ENCODE peak calls at places on chromosomes 5 and 9, in ten cellular contexts. V is astrocyte of the spinal cord; A is activated CD4-positive, alpha-beta T cell treated with anti-CD3 and anti-CD28 coated beads, Interleukin-2, amount 50 U/mL, for 1 hour; T is fibroblast of pulmonary artery; D is putamen; P is MCF 10A; Q is NCI-H2029 treated with DMSO at 0.1 percent for 48 hours; G is activated CD8-positive, alpha-beta memory T cell treated with anti-CD3 and anti-CD28 coated beads, Interleukin-2, amount 10 ng/mL, durations not matched to agents 7 days and 5 days; F is stimulated activated CD4-positive, alpha-beta T cell treated with anti-CD3 and anti-CD28 coated beads, Interleukin-2, amount 100 ng/mL, for 24 hours; R is hypothalamus. O is an unnamed sample.

GRCh38 chr5:31096238-31096865 is 97.1 kb upstream of the CDH6 start:
- DNase-seq in V (peak), A (no peak), T (peak), D (peak), P (peak), Q (no peak), G (no peak), F (no peak), R (no peak), O (no peak)

GRCh38 chr5:139733698-139734491 is 61.7 kb upstream of the PSD2 start:
- DNase-seq in V (no peak), A (no peak), T (no peak), D (peak), P (no peak), Q (no peak), G (no peak), F (no peak), R (peak), O (no peak)

GRCh38 chr5:175385691-175386360 is 58.2 kb downstream of the DRD1 start:
- DNase-seq in V (peak), A (no peak), T (no peak), D (no peak), P (peak), Q (peak), G (no peak), F (no peak), R (no peak), O (peak)

GRCh38 chr9:128091144-128091543 is 23.1 kb downstream of the SLC25A25 start:
- DNase-seq in V (peak), A (no peak), T (peak), D (peak), P (no peak), Q (peak), G (no peak), F (no peak), R (peak), O (no peak)

GRCh38 chr9:85212887-85213286 is 528.9 kb downstream of the AGTPBP1 start:
- DNase-seq in V (peak), A (no peak), T (peak), D (peak), P (peak), Q (no peak), G (no peak), F (no peak), R (no peak), O (no peak)

GRCh38 chr9:113152699-113153098 is 1.9 kb downstream of the SLC31A2 start:
- DNase-seq in V (no peak), A (no peak), T (no peak), D (no peak), P (peak), Q (no peak), G (no peak), F (no peak), R (no peak), O (no peak)

GRCh38 chr5:34866989-34867471 is 28.1 kb downstream of the TTC23L start:
- DNase-seq in V (no peak), A (no peak), T (no peak), D (no peak), P (no peak), Q (no peak), G (no peak), F (no peak), R (no peak), O (no peak)

GRCh38 chr5:37831821-37832524 is 7.9 kb downstream of the GDNF start:
- DNase-seq in V (no peak), A (no peak), T (no peak), D (no peak), P (no peak), Q (no peak), G (no peak), F (no peak), R (no peak), O (no peak)

GRCh38 chr9:135618866-135619598 is 20.3 kb downstream of the GLT6D1 start:
- DNase-seq in V (no peak), A (no peak), T (no peak), D (no peak), P (no peak), Q (no peak), G (no peak), F (no peak), R (no peak), O (no peak)

GRCh38 chr9:105290401-105290800 is 46.0 kb downstream of the SLC44A1 start:
- DNase-seq in V (no peak), A (no peak), T (peak), D (peak), P (peak), Q (no peak), G (no peak), F (no peak), R (no peak), O (no peak)

GRCh38 chr5:177537389-177538361 is 16.7 kb downstream of the FAM193B start:
- DNase-seq in V (peak), A (no peak), T (peak), D (no peak), P (peak), Q (no peak), G (no peak), F (no peak), R (no peak), O (no peak)

GRCh38 chr9:98810106-98810840 is 2.8 kb downstream of the GALNT12 start:
- DNase-seq in V (no peak), A (no peak), T (no peak), D (no peak), P (no peak), Q (no peak), G (no peak), F (no peak), R (no peak), O (no peak)

GRCh38 chr5:114999176-114999575 is 170.5 kb downstream of the TRIM36 start:
- DNase-seq in V (no peak), A (no peak), T (no peak), D (no peak), P (no peak), Q (no peak), G (no peak), F (no peak), R (no peak), O (no peak)

GRCh38 chr5:52989025-52989780 is at the start of gene ITGA2:
- DNase-seq in V (peak), A (peak), T (peak), D (no peak), P (peak), Q (no peak), G (peak), F (peak), R (peak), O (peak)

GRCh38 chr9:21796768-21797167 is 5.7 kb upstream of the MTAP start:
- DNase-seq in V (no peak), A (no peak), T (peak), D (no peak), P (no peak), Q (no peak), G (no peak), F (no peak), R (no peak), O (no peak)

GRCh38 chr5:57442080-57442839 is 40.4 kb downstream of the ACTBL2 start:
- DNase-seq in V (peak), A (no peak), T (peak), D (no peak), P (peak), Q (no peak), G (no peak), F (no peak), R (no peak), O (no peak)

GRCh38 chr9:87607859-87608258 is 110.2 kb downstream of the DAPK1 start:
- DNase-seq in V (no peak), A (no peak), T (no peak), D (no peak), P (no peak), Q (no peak), G (no peak), F (no peak), R (no peak), O (no peak)

GRCh38 chr5:622359-622758 is 10.2 kb downstream of the CEP72 start:
- DNase-seq in V (no peak), A (no peak), T (no peak), D (no peak), P (no peak), Q (no peak), G (no peak), F (no peak), R (no peak), O (no peak)

GRCh38 chr9:96858670-96859069 is 4.4 kb upstream of the ZNF782 start:
- DNase-seq in V (no peak), A (no peak), T (no peak), D (no peak), P (no peak), Q (peak), G (no peak), F (no peak), R (no peak), O (no peak)